ENCODE peak calls at places on chromosomes 4 and X, in eight cellular contexts. I is upper lobe of left lung, V is brain microvascular endothelial cell, E is HL-60, G is fibroblast of mammary gland, U is heart left ventricle, M is right lobe of liver, H is bronchial epithelial cell. Z is an unnamed sample.

GRCh38 chrX:9952313-9952712 is 14.8 kb upstream of the CLDN34 start:
- DNase-seq in I (no peak), V (no peak), E (no peak), G (no peak), U (no peak), M (no peak), H (no peak), Z (no peak)

GRCh38 chrX:136467321-136467720 is 20.4 kb upstream of the BRS3 start:
- DNase-seq in I (no peak), V (no peak), E (no peak), G (no peak), U (no peak), M (no peak), H (no peak), Z (no peak)

GRCh38 chrX:152824841-152825374 is 5.6 kb downstream of the CETN2 start:
- DNase-seq in I (no peak), V (no peak), E (no peak), G (peak; percentile 48), U (no peak), M (no peak), H (peak; percentile 66), Z (no peak)

GRCh38 chr4:81421346-81422218 is 50.1 kb downstream of the RASGEF1B start:
- DNase-seq in I (no peak), V (peak; percentile 17), E (peak; percentile 77), G (peak; percentile 52), U (no peak), M (no peak), H (peak; percentile 98), Z (peak; percentile 8)

GRCh38 chr4:36215627-36216026 is 28.7 kb downstream of the ARAP2 start:
- DNase-seq in I (peak; percentile 25), V (no peak), E (no peak), G (no peak), U (no peak), M (no peak), H (no peak), Z (no peak)

GRCh38 chr4:83686166-83686565 is 150.3 kb downstream of the GPAT3 start:
- DNase-seq in I (no peak), V (no peak), E (no peak), G (peak; percentile 20), U (no peak), M (no peak), H (peak; percentile 55), Z (no peak)

GRCh38 chr4:177638871-177639270 is 196.6 kb upstream of the AGA start:
- DNase-seq in I (no peak), V (no peak), E (no peak), G (no peak), U (no peak), M (no peak), H (no peak), Z (no peak)

GRCh38 chr4:159006202-159006601 is 96.7 kb upstream of the RAPGEF2 start:
- DNase-seq in I (no peak), V (peak; percentile 36), E (no peak), G (peak; percentile 80), U (no peak), M (no peak), H (peak; percentile 99), Z (peak; percentile 85)

GRCh38 chrX:112380541-112381278 is 298.1 kb upstream of the TRPC5 start:
- DNase-seq in I (peak; percentile 13), V (no peak), E (no peak), G (no peak), U (no peak), M (no peak), H (no peak), Z (no peak)

GRCh38 chrX:17032351-17032750 is 85.9 kb downstream of the REPS2 start:
- DNase-seq in I (no peak), V (peak; percentile 4), E (no peak), G (peak; percentile 88), U (no peak), M (no peak), H (peak; percentile 75), Z (peak; percentile 91)

GRCh38 chr4:41541697-41542096 is 3.7 kb downstream of the LIMCH1 start:
- DNase-seq in I (no peak), V (no peak), E (no peak), G (no peak), U (no peak), M (no peak), H (no peak), Z (no peak)

GRCh38 chrX:2901367-2902036 is 27.6 kb downstream of the ARSD start:
- DNase-seq in I (no peak), V (no peak), E (no peak), G (peak; percentile 3), U (no peak), M (no peak), H (no peak), Z (no peak)

GRCh38 chrX:124393238-124393637 is 46.9 kb downstream of the SH2D1A start:
- DNase-seq in I (no peak), V (no peak), E (peak; percentile 11), G (no peak), U (no peak), M (no peak), H (no peak), Z (no peak)

GRCh38 chr4:101969965-101970364 is 179.4 kb downstream of the BANK1 start:
- DNase-seq in I (no peak), V (no peak), E (no peak), G (no peak), U (no peak), M (no peak), H (no peak), Z (no peak)

GRCh38 chr4:5751073-5751917 is 40.3 kb downstream of the EVC start:
- DNase-seq in I (no peak), V (peak; percentile 84), E (no peak), G (peak; percentile 98), U (no peak), M (no peak), H (peak; percentile 15), Z (no peak)

GRCh38 chrX:460116-460515 is 73.4 kb upstream of the PPP2R3B start:
- DNase-seq in I (no peak), V (no peak), E (no peak), G (no peak), U (no peak), M (no peak), H (no peak), Z (no peak)

GRCh38 chr4:65482410-65482809 is 187.9 kb downstream of the EPHA5 start:
- DNase-seq in I (no peak), V (peak; percentile 66), E (no peak), G (peak; percentile 30), U (no peak), M (no peak), H (peak; percentile 79), Z (peak; percentile 88)

GRCh38 chr4:94588900-94589693 is 137.4 kb downstream of the PDLIM5 start:
- DNase-seq in I (no peak), V (no peak), E (no peak), G (peak; percentile 68), U (no peak), M (no peak), H (no peak), Z (no peak)

GRCh38 chr4:154740462-154740861 is 3.3 kb upstream of the LRAT start:
- DNase-seq in I (peak; percentile 49), V (no peak), E (no peak), G (no peak), U (no peak), M (no peak), H (no peak), Z (no peak)
- H3K4me3 ChIP-seq in I (no peak overlapping the region), V (no peak overlapping the region), E (no peak overlapping the region), G (no peak overlapping the region), U (no peak overlapping the region), M (no peak overlapping the region), H (no peak overlapping the region), Z (no peak overlapping the region)

GRCh38 chr4:174204194-174204831 is 79.2 kb downstream of the FBXO8 start:
- DNase-seq in I (no peak), V (no peak), E (no peak), G (no peak), U (no peak), M (no peak), H (no peak), Z (no peak)
- TF ChIP-seq CTCF in I (no peak), V (no peak), E (no peak), G (no peak), U (no peak), M (no peak), H (no peak), Z (no peak)

GRCh38 chr4:184671101-184671500 is 21.6 kb downstream of the PRIMPOL start:
- DNase-seq in I (no peak), V (no peak), E (no peak), G (no peak), U (no peak), M (no peak), H (peak; percentile 78), Z (no peak)

GRCh38 chr4:184666670-184667069 is 17.1 kb downstream of the PRIMPOL start:
- DNase-seq in I (no peak), V (no peak), E (no peak), G (no peak), U (no peak), M (peak; percentile 61), H (no peak), Z (no peak)

GRCh38 chr4:184668096-184668495 is 18.6 kb downstream of the PRIMPOL start:
- DNase-seq in I (no peak), V (no peak), E (no peak), G (no peak), U (no peak), M (no peak), H (no peak), Z (no peak)

GRCh38 chr4:184668511-184669114 is 19.1 kb downstream of the PRIMPOL start:
- DNase-seq in I (no peak), V (no peak), E (peak; percentile 56), G (peak; percentile 24), U (no peak), M (no peak), H (no peak), Z (no peak)

GRCh38 chr4:184669251-184669650 is 19.7 kb downstream of the PRIMPOL start:
- DNase-seq in I (no peak), V (no peak), E (no peak), G (no peak), U (no peak), M (no peak), H (no peak), Z (no peak)
- H3K4me3 ChIP-seq in I (no peak overlapping the region), V (no peak overlapping the region), E (no peak overlapping the region), G (no peak overlapping the region), U (no peak overlapping the region), M (no peak overlapping the region), H (no peak overlapping the region), Z (no peak overlapping the region)

GRCh38 chrX:104565791-104566687 is at the start of gene IL1RAPL2:
- DNase-seq in I (peak; percentile 42), V (no peak), E (no peak), G (peak; percentile 28), U (no peak), M (peak; percentile 64), H (peak; percentile 23), Z (peak; percentile 13)
- TF ChIP-seq CTCF in I (no peak), V (peak; percentile 78), E (no peak), G (peak; percentile 49), U (peak; percentile 25), M (peak; percentile 57), H (peak; percentile 77), Z (peak; percentile 88)